ENCODE peak calls at places on chromosomes 7 and 10, in ten cellular contexts. R, S, A, W, D, F, Y, Q, N and O are unnamed samples.

GRCh38 chr7:96388620-96389383 is 66.9 kb upstream of the SLC25A13 start:
- DNase-seq in R (no peak), S (no peak), A (no peak), W (no peak), D (no peak), F (peak), Y (peak), Q (no peak), N (no peak), O (no peak)

GRCh38 chr10:70546585-70546984 is 56.0 kb downstream of the PRF1 start:
- DNase-seq in R (no peak), S (no peak), A (no peak), W (no peak), D (no peak), F (no peak), Y (no peak), Q (no peak), N (no peak), O (no peak)

GRCh38 chr10:88754272-88754671 is 5.5 kb upstream of the LIPN start:
- DNase-seq in R (no peak), S (no peak), A (no peak), W (no peak), D (no peak), F (peak), Y (peak), Q (no peak), N (no peak), O (no peak)

GRCh38 chr10:29735628-29736324 is 101.0 kb upstream of the SVIL start:
- DNase-seq in R (peak), S (peak), A (peak), W (peak), D (peak), F (peak), Y (peak), Q (peak), N (peak), O (peak)

GRCh38 chr10:47057471-47057870 is 146.2 kb downstream of the PTPN20 start:
- DNase-seq in R (no peak), S (no peak), A (no peak), W (no peak), D (no peak), F (no peak), Y (no peak), Q (no peak), N (peak), O (no peak)

GRCh38 chr10:58625070-58625469 is 112.4 kb downstream of the BICC1 start:
- DNase-seq in R (no peak), S (no peak), A (no peak), W (no peak), D (no peak), F (peak), Y (peak), Q (no peak), N (no peak), O (no peak)

GRCh38 chr10:35481421-35481820 is 123.7 kb upstream of the GJD4 start:
- DNase-seq in R (no peak), S (no peak), A (no peak), W (no peak), D (no peak), F (no peak), Y (no peak), Q (no peak), N (no peak), O (no peak)

GRCh38 chr10:9596368-9596920 is 1421.2 kb upstream of the CELF2 start:
- DNase-seq in R (no peak), S (no peak), A (no peak), W (no peak), D (no peak), F (peak), Y (peak), Q (no peak), N (no peak), O (no peak)

GRCh38 chr7:106772655-106773108 is 92.4 kb upstream of the PIK3CG start:
- DNase-seq in R (no peak), S (no peak), A (no peak), W (no peak), D (no peak), F (peak), Y (peak), Q (no peak), N (no peak), O (no peak)

GRCh38 chr7:87517136-87517805 is 41.8 kb upstream of the ABCB4 start:
- DNase-seq in R (no peak), S (no peak), A (no peak), W (no peak), D (no peak), F (peak), Y (peak), Q (no peak), N (no peak), O (no peak)

GRCh38 chr7:76225379-76225778 is 23.7 kb downstream of the SRRM3 start:
- DNase-seq in R (peak), S (peak), A (no peak), W (peak), D (no peak), F (peak), Y (peak), Q (no peak), N (peak), O (no peak)

GRCh38 chr10:6665847-6666246 is 85.8 kb upstream of the PRKCQ start:
- DNase-seq in R (no peak), S (no peak), A (no peak), W (no peak), D (no peak), F (no peak), Y (no peak), Q (no peak), N (no peak), O (peak)

GRCh38 chr7:143284591-143285453 is at the start of gene TMEM139:
- DNase-seq in R (no peak), S (no peak), A (no peak), W (peak), D (no peak), F (no peak), Y (no peak), Q (no peak), N (peak), O (no peak)

GRCh38 chr7:117803476-117803875 is 69.8 kb downstream of the CTTNBP2 start:
- DNase-seq in R (no peak), S (no peak), A (no peak), W (no peak), D (no peak), F (no peak), Y (no peak), Q (no peak), N (no peak), O (no peak)